ENCODE peak calls at places on chromosomes 1 and 21, in ten cellular contexts. Q is fibroblast of pulmonary artery, K is A549, A is BE2C, Z is bronchial epithelial cell, H is thoracic aorta, F is left ventricle myocardium inferior, D is heart right ventricle, T is brain microvascular endothelial cell, S is neural progenitor cell. O is an unnamed sample.

GRCh38 chr1:32876341-32877210 is 5.9 kb upstream of the FNDC5 start:
- DNase-seq in D (no peak), Q (peak), H (no peak), K (peak), Z (peak), T (peak), F (peak), A (peak), S (peak), O (no peak)

GRCh38 chr1:94044290-94044790 is 76.6 kb downstream of the ABCA4 start:
- DNase-seq in T (no peak), D (peak), Z (no peak), S (no peak), H (no peak), A (no peak), F (peak), K (no peak), Q (no peak), O (no peak)

GRCh38 chr1:20058531-20058930 is 11.5 kb upstream of the PLA2G5 start:
- DNase-seq in S (no peak), K (no peak), Q (peak), A (no peak), T (peak), F (no peak), H (no peak), Z (peak), D (no peak), O (no peak)

GRCh38 chr1:24622218-24622617 is 20.9 kb upstream of the SRRM1 start:
- DNase-seq in Q (no peak), T (no peak), K (no peak), H (no peak), F (no peak), Z (no peak), A (no peak), S (no peak), D (no peak), O (no peak)

GRCh38 chr1:168227620-168228019 is 1.8 kb downstream of the SFT2D2 start:
- DNase-seq in K (no peak), F (no peak), H (no peak), T (no peak), S (no peak), Z (peak), A (no peak), Q (no peak), D (no peak), O (peak)

GRCh38 chr1:173297798-173298391 is 90.8 kb upstream of the TNFSF4 start:
- DNase-seq in S (no peak), Z (no peak), Q (no peak), T (no peak), A (no peak), H (no peak), F (no peak), K (no peak), D (no peak), O (no peak)

GRCh38 chr1:109392788-109393580 is 4.7 kb downstream of the SORT1 start:
- DNase-seq in Z (peak), S (no peak), H (no peak), T (peak), D (peak), F (peak), Q (peak), A (peak), K (no peak), O (no peak)

GRCh38 chr1:183841950-183842816 is 37.3 kb downstream of the RGL1 start:
- DNase-seq in D (peak), K (no peak), T (peak), Z (peak), H (no peak), A (peak), Q (peak), F (peak), S (no peak), O (no peak)

GRCh38 chr1:203325004-203325417 is 19.7 kb downstream of the BTG2 start:
- DNase-seq in T (no peak), F (no peak), H (no peak), D (no peak), Q (no peak), S (peak), Z (no peak), K (no peak), A (peak), O (no peak)

GRCh38 chr1:4803335-4803734 is 148.9 kb downstream of the AJAP1 start:
- DNase-seq in D (no peak), H (no peak), Q (no peak), S (no peak), T (no peak), K (no peak), F (no peak), Z (no peak), A (no peak), O (no peak)

GRCh38 chr1:180151508-180151907 is 3.2 kb upstream of the QSOX1 start:
- DNase-seq in Q (peak), A (no peak), K (peak), S (no peak), H (no peak), Z (peak), T (peak), F (no peak), D (no peak), O (peak)

GRCh38 chr1:1582970-1583666 is 8.5 kb upstream of the SSU72 start:
- DNase-seq in T (no peak), F (no peak), A (no peak), Q (no peak), Z (no peak), H (no peak), K (no peak), D (no peak), S (no peak), O (no peak)

GRCh38 chr1:1452882-1453281 is 3.4 kb downstream of the ATAD3C start:
- DNase-seq in K (no peak), T (no peak), S (no peak), A (no peak), D (no peak), F (no peak), Q (no peak), H (no peak), Z (no peak), O (no peak)

GRCh38 chr1:198467342-198467741 is 73.1 kb downstream of the ATP6V1G3 start:
- DNase-seq in H (no peak), Q (no peak), F (no peak), D (no peak), K (no peak), A (no peak), T (no peak), S (no peak), Z (no peak), O (no peak)

GRCh38 chr1:170640581-170640980 is 23.4 kb upstream of the PRRX1 start:
- DNase-seq in S (no peak), A (no peak), K (no peak), T (no peak), Z (no peak), D (no peak), H (no peak), Q (no peak), F (no peak), O (no peak)

GRCh38 chr1:226404063-226404903 is 3.6 kb downstream of the PARP1 start:
- DNase-seq in H (no peak), T (peak), A (no peak), Z (no peak), S (no peak), Q (peak), F (no peak), K (no peak), D (no peak), O (no peak)

GRCh38 chr1:3902111-3902511 is 2.0 kb upstream of the C1orf174 start:
- DNase-seq in H (no peak), D (no peak), A (no peak), F (no peak), Z (no peak), T (no peak), Q (no peak), K (no peak), S (no peak), O (no peak)

GRCh38 chr1:10906866-10907519 is 105.5 kb upstream of the TARDBP start:
- DNase-seq in H (no peak), Z (peak), F (no peak), T (no peak), S (no peak), Q (no peak), A (no peak), D (no peak), K (no peak), O (no peak)

GRCh38 chr1:208410409-208410808 is 166.2 kb upstream of the PLXNA2 start:
- DNase-seq in D (no peak), T (no peak), A (peak), Z (no peak), H (no peak), S (no peak), Q (no peak), F (no peak), K (no peak), O (no peak)

GRCh38 chr21:43824883-43825609 is 35.7 kb downstream of the RRP1 start:
- DNase-seq in A (no peak), S (no peak), H (no peak), K (no peak), F (no peak), Q (no peak), T (no peak), Z (no peak), D (no peak), O (no peak)

GRCh38 chr1:247110627-247111258 is 6.6 kb upstream of the ZNF669 start:
- DNase-seq in A (no peak), S (peak), Z (peak), H (no peak), D (no peak), Q (no peak), T (no peak), K (no peak), F (no peak), O (peak)

GRCh38 chr1:50704126-50704525 is 255.9 kb downstream of the FAF1 start:
- DNase-seq in T (peak), S (peak), H (no peak), F (no peak), K (peak), D (peak), A (peak), Z (peak), Q (peak), O (no peak)

GRCh38 chr21:33578959-33579542 is 9.4 kb downstream of the DONSON start:
- DNase-seq in F (no peak), T (no peak), Q (peak), S (no peak), H (no peak), D (no peak), A (no peak), K (no peak), Z (peak), O (no peak)

GRCh38 chr1:43580039-43580438 is 49.4 kb downstream of the PTPRF start:
- DNase-seq in A (no peak), H (no peak), Q (no peak), F (no peak), S (no peak), K (no peak), Z (no peak), T (no peak), D (no peak), O (no peak)

GRCh38 chr1:89550995-89551394 is 26.4 kb downstream of the LRRC8B start:
- DNase-seq in S (no peak), Q (no peak), A (no peak), K (no peak), H (no peak), Z (no peak), D (no peak), F (no peak), T (no peak), O (no peak)

GRCh38 chr1:171150156-171150555 is 34.9 kb upstream of the FMO2 start:
- DNase-seq in F (no peak), A (no peak), T (no peak), H (no peak), K (no peak), S (no peak), Z (peak), D (no peak), Q (no peak), O (no peak)

GRCh38 chr21:45362748-45363145 is 42.2 kb upstream of the COL18A1 start:
- DNase-seq in K (no peak), F (no peak), A (no peak), H (no peak), Q (no peak), S (no peak), T (no peak), D (no peak), Z (no peak), O (no peak)

GRCh38 chr1:70353641-70354331 is 736 bp downstream of the ANKRD13C start:
- DNase-seq in Z (peak), K (peak), S (peak), H (no peak), F (no peak), Q (peak), A (no peak), D (no peak), T (peak), O (peak)

GRCh38 chr1:119646521-119647227 is 1.4 kb downstream of the ZNF697 start:
- DNase-seq in H (no peak), A (no peak), K (no peak), F (no peak), Q (peak), Z (peak), T (peak), D (no peak), S (peak), O (no peak)

GRCh38 chr1:114331936-114332335 is 178.3 kb upstream of the SYT6 start:
- DNase-seq in D (no peak), F (no peak), S (no peak), T (no peak), A (no peak), H (no peak), Q (no peak), Z (no peak), K (no peak), O (no peak)

GRCh38 chr1:74522143-74522542 is 9.7 kb upstream of the LRRC53 start:
- DNase-seq in D (no peak), Q (no peak), F (no peak), Z (peak), H (no peak), A (no peak), T (no peak), K (no peak), S (peak), O (no peak)

GRCh38 chr1:236033336-236033735 is 31.6 kb downstream of the NID1 start:
- DNase-seq in Q (no peak), H (no peak), T (no peak), S (no peak), A (no peak), Z (no peak), K (no peak), F (no peak), D (no peak), O (no peak)

GRCh38 chr1:5120559-5120958 is 466.1 kb downstream of the AJAP1 start:
- DNase-seq in H (no peak), D (no peak), Z (no peak), T (no peak), Q (no peak), A (no peak), F (no peak), K (no peak), S (no peak), O (no peak)

DNA sequence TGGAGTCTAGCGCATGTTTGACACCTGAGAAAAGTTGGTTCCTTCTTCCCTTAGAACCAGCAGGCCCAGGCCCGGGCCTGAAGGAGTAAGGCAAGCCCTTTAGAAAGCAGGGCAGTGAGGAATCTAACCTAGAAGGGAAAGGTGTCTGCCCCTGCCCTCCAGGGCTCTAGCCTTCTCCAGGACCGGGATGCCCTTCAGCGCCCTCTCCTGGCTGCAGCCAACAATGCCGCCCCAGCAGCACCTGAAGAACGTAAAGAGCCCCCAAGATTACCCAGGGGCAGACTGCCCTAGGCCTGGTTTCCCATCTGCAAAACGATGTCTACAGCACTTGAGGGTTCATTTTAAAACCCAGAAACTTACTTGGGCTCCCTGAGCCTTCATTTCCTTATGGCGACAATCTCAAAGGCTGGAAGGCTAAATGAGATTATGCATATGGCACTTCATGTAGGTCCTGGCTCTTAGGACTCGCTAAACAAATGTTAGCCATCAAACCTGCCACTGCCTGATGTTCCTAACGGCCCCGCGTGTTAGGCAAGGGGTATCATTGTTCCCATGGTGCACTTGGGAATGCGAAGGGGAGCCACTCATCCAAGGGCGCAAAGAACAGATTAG is 106.7 kb upstream of the KLHDC7A start:
- DNase-seq in F (no peak), D (no peak), Z (no peak), Q (no peak), S (peak), K (peak), H (no peak), T (no peak), A (peak), O (no peak)
- TF ChIP-seq CTCF in F (no peak), D (peak), Z (peak), Q (no peak), S (peak), K (peak), H (no peak), T (no peak), A (peak), O (no peak)

DNA sequence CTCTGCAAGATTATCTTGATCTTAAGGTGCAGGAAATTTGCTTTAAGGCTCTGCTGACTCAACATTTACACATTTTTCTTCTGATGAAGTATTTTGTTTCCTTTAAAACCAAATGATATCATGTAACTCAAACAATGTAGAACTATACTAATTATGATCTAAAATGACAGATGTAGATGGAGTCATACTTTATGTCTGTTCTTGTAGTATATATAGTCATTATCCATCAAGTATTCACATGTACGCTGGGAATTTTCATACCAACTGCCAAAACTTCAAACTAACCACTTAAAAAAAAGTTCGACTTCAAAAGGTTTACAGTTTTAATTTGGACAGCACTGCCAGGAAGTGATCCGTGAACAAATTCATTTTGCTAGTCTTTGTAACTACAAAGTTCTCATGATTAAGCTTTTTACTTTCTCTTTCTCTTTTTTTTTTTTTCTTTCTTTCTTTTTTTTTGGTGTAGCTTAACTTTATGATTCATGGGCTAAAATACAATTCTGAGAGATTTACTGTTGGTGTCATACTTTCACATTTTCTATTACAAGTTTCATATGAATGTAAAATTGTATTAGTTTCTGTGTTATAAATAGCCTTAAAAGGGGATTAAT is 509.0 kb upstream of the CXADR start:
- DNase-seq in S (no peak), H (no peak), Z (peak), D (no peak), A (no peak), F (no peak), T (peak), Q (peak), K (no peak), O (peak)
- H3K4me3 ChIP-seq in S (no peak), H (peak), Z (no peak), D (peak), A (no peak), F (peak), T (peak), Q (no peak), K (no peak), O (peak)

GRCh38 chr1:239819756-239820155 is 271.9 kb upstream of the FMN2 start:
- DNase-seq in A (no peak), Z (no peak), H (no peak), T (no peak), Q (no peak), F (no peak), D (no peak), K (no peak), S (no peak), O (no peak)

GRCh38 chr1:239817801-239818200 is 273.9 kb upstream of the FMN2 start:
- DNase-seq in T (no peak), Q (no peak), H (no peak), D (no peak), K (no peak), F (no peak), Z (no peak), S (no peak), A (no peak), O (peak)

GRCh38 chr1:239815074-239815473 is 276.6 kb upstream of the FMN2 start:
- DNase-seq in F (no peak), K (no peak), S (no peak), Z (no peak), D (no peak), H (no peak), A (no peak), Q (no peak), T (no peak), O (no peak)

GRCh38 chr1:239816090-239816812 is 275.4 kb upstream of the FMN2 start:
- DNase-seq in Z (peak), K (peak), D (no peak), T (peak), H (peak), Q (peak), F (no peak), A (peak), S (peak), O (peak)

DNA sequence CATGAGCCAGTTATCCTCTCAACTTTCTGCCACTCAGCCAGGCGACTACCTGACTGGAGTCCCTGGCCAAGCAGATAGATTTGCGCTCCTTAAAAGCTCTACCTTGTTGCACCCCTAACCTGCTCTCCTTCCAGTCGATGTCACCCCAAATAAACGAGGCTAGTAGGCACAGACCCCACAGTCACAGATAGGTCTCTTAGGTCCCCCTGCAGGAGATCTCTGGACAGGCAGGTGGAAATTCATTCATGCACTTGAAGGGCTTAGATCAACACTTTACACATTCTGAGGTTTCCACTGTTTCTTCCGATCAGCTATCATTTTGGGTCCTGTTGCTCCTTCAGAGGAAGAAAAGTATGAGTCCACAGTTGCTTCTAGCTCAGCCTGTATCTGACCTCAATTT is 272.6 kb upstream of the FMN2 start:
- DNase-seq in D (no peak), F (no peak), K (no peak), T (no peak), Z (no peak), Q (no peak), S (peak), H (no peak), A (no peak), O (no peak)
- TF ChIP-seq CTCF in D (no peak), F (no peak), K (peak), T (peak), Z (no peak), Q (no peak), S (peak), H (no peak), A (peak), O (peak)

GRCh38 chr21:38507374-38507942 is 9.2 kb upstream of the ERG start:
- DNase-seq in D (no peak), A (no peak), K (no peak), Z (no peak), F (no peak), H (no peak), Q (no peak), S (no peak), T (no peak), O (no peak)
- H3K4me3 ChIP-seq in D (no peak), A (no peak), K (no peak), Z (no peak), F (no peak), H (peak), Q (no peak), S (no peak), T (no peak), O (no peak)

GRCh38 chr1:67489643-67490042 is 59.4 kb upstream of the SERBP1 start:
- DNase-seq in K (no peak), F (no peak), Z (peak), D (peak), Q (peak), S (peak), A (no peak), T (no peak), H (no peak), O (peak)
- TF ChIP-seq CTCF in K (no peak), F (peak), Z (peak), D (peak), Q (peak), S (peak), A (no peak), T (peak), H (peak), O (peak)

DNA sequence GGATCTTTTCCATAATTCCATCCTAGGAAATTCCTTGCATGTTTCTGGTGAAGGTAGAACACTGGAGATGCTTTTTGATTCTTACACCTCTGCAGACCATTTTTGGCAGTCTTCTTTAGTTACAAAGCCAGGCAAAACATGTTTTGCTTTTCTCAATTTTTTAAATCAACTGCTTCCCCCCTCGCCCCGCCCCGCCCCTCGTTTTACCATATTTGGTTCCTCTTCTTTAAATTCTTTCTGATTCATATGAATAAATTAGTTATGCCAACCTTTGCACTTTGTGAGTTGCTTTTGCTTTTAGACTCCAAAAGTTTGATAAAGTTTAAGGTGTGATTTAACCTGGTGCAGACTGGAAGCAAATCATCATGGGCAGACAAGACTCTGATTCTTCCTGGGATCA is 78.8 kb upstream of the AK4 start:
- DNase-seq in K (no peak), S (no peak), T (no peak), A (no peak), D (no peak), F (no peak), H (no peak), Q (no peak), Z (no peak), O (no peak)
- H3K4me3 ChIP-seq in K (no peak), S (no peak), T (no peak), A (peak), D (peak), F (peak), H (peak), Q (peak), Z (no peak), O (no peak)